ENCODE peak calls at places on chromosome 10, in seven cellular contexts. S is GM13977; R is stimulated activated CD8-positive, alpha-beta memory T cell treated with anti-CD3 and anti-CD28 coated beads, Interleukin-7, amount 100 ng/mL, for 1 hour; E is non-pigmented ciliary epithelial cell; M is GM20000; D is GM06990; F is GM23248. J is an unnamed sample.

GRCh38 chr10:71752391-71753090 is 20.8 kb downstream of the VSIR start:
- DNase-seq in R (no peak), M (no peak), S (no peak), D (no peak), F (no peak), E (no peak), J (no peak)

GRCh38 chr10:68959695-68960524 is 3.9 kb downstream of the DDX21 start:
- DNase-seq in D (no peak), S (no peak), E (no peak), F (no peak), R (no peak), M (no peak), J (no peak)

GRCh38 chr10:121941532-121941931 is 13.7 kb upstream of the ATE1 start:
- DNase-seq in E (no peak), M (no peak), S (no peak), D (no peak), R (no peak), F (no peak), J (no peak)

GRCh38 chr10:112336556-112337201 is 37.2 kb upstream of the ACSL5 start:
- DNase-seq in S (no peak), F (no peak), R (no peak), M (no peak), D (no peak), E (no peak), J (no peak)

GRCh38 chr10:8640878-8641277 is 586.4 kb downstream of the GATA3 start:
- DNase-seq in M (no peak), S (no peak), D (no peak), E (no peak), F (no peak), R (no peak), J (no peak)

GRCh38 chr10:23432161-23432560 is 6.7 kb upstream of the OTUD1 start:
- DNase-seq in F (peak), S (no peak), M (no peak), E (no peak), D (no peak), R (no peak), J (no peak)

GRCh38 chr10:2599571-2599970 is 467.8 kb upstream of the PFKP start:
- DNase-seq in E (no peak), D (no peak), R (no peak), M (no peak), F (no peak), S (no peak), J (no peak)

GRCh38 chr10:131842351-131843088 is 58.3 kb upstream of the PPP2R2D start:
- DNase-seq in R (no peak), S (no peak), M (no peak), D (no peak), F (no peak), E (no peak), J (no peak)

GRCh38 chr10:59907918-59908807 is 1.8 kb upstream of the CCDC6 start:
- DNase-seq in D (no peak), F (peak), S (peak), E (peak), M (peak), R (peak), J (peak)

GRCh38 chr10:125442856-125443540 is 240.0 kb downstream of the TEX36 start:
- DNase-seq in R (no peak), E (peak), S (no peak), M (no peak), F (no peak), D (no peak), J (no peak)

GRCh38 chr10:61257956-61258496 is 195.2 kb downstream of the TMEM26 start:
- DNase-seq in R (no peak), E (no peak), M (no peak), F (peak), S (no peak), D (no peak), J (no peak)

GRCh38 chr10:13732485-13732884 is 145.7 kb downstream of the PRPF18 start:
- DNase-seq in M (no peak), S (no peak), R (no peak), D (no peak), F (no peak), E (no peak), J (no peak)

GRCh38 chr10:33566001-33566400 is 231.5 kb upstream of the NRP1 start:
- DNase-seq in D (no peak), M (no peak), E (no peak), R (no peak), S (no peak), F (no peak), J (no peak)

GRCh38 chr10:5663692-5664427 is 2.5 kb downstream of the ASB13 start:
- DNase-seq in M (no peak), S (no peak), F (no peak), D (no peak), R (no peak), E (no peak), J (no peak)

GRCh38 chr10:43287056-43288007 is 20.5 kb upstream of the RASGEF1A start:
- DNase-seq in M (peak), D (no peak), E (no peak), F (peak), R (peak), S (peak), J (no peak)

GRCh38 chr10:124993728-124994451 is 52.0 kb downstream of the ZRANB1 start:
- DNase-seq in S (no peak), E (no peak), F (no peak), D (no peak), M (no peak), R (no peak), J (no peak)

GRCh38 chr10:24505759-24506158 is 217.9 kb downstream of the ARHGAP21 start:
- DNase-seq in S (no peak), M (no peak), E (no peak), F (no peak), R (no peak), D (no peak), J (no peak)

GRCh38 chr10:18455086-18455884 is 196.1 kb downstream of the NSUN6 start:
- DNase-seq in S (no peak), R (no peak), E (no peak), M (no peak), F (no peak), D (no peak), J (no peak)

GRCh38 chr10:128908109-128908898 is 558.7 kb upstream of the MGMT start:
- DNase-seq in E (no peak), R (no peak), D (no peak), F (no peak), M (peak), S (no peak), J (no peak)

GRCh38 chr10:99630439-99630838 is 10.2 kb upstream of the SLC25A28 start:
- DNase-seq in E (no peak), R (no peak), F (peak), M (peak), D (no peak), S (no peak), J (no peak)

GRCh38 chr10:36748128-36748871 is 377.1 kb upstream of the ANKRD30A start:
- DNase-seq in D (no peak), M (no peak), R (no peak), F (no peak), E (no peak), S (no peak), J (no peak)

GRCh38 chr10:1411451-1411850 is 325.9 kb downstream of the ADARB2 start:
- DNase-seq in M (no peak), D (no peak), E (no peak), F (no peak), S (no peak), R (no peak), J (no peak)

GRCh38 chr10:99312501-99312900 is 16.7 kb upstream of the CNNM1 start:
- DNase-seq in E (no peak), D (no peak), F (no peak), M (no peak), R (no peak), S (no peak), J (no peak)

GRCh38 chr10:59323036-59323459 is 39.3 kb downstream of the FAM13C start:
- DNase-seq in R (no peak), F (no peak), M (no peak), D (no peak), E (no peak), S (no peak), J (no peak)

GRCh38 chr10:45241865-45242518 is 73.4 kb downstream of the OR13A1 start:
- DNase-seq in E (no peak), R (no peak), F (no peak), D (no peak), S (no peak), M (no peak), J (no peak)